ENCODE peak calls at places on chromosomes 16 and 17, in seven cellular contexts. N, V, A, J, O, L and C are unnamed samples.

GRCh38 chr17:66737524-66737923 is 97.4 kb upstream of the CACNG5 start:
- DNase-seq in N (peak; percentile 47), L (peak; percentile 46), J (peak; percentile 43), A (no peak), O (peak; percentile 83), V (no peak), C (no peak)

GRCh38 chr17:39517224-39517623 is 55.9 kb downstream of the CDK12 start:
- DNase-seq in L (no peak), V (no peak), A (no peak), N (no peak), O (peak; percentile 71), J (no peak), C (no peak)

GRCh38 chr16:64225696-64226095 is 896.2 kb downstream of the CDH11 start:
- DNase-seq in N (no peak), A (no peak), J (no peak), O (no peak), L (no peak), V (no peak), C (no peak)

GRCh38 chr16:66454751-66455150 is 27.7 kb downstream of the BEAN1 start:
- DNase-seq in L (no peak), N (no peak), V (no peak), A (no peak), O (no peak), J (no peak), C (no peak)

GRCh38 chr17:17416007-17416399 is 60.8 kb upstream of the MED9 start:
- DNase-seq in J (no peak), L (no peak), A (no peak), O (peak; percentile 81), V (no peak), N (peak; percentile 19), C (no peak)

GRCh38 chr17:39002991-39003715 is 36.0 kb upstream of the FBXO47 start:
- DNase-seq in J (peak; percentile 50), V (no peak), L (peak; percentile 72), A (peak; percentile 42), O (peak; percentile 94), N (no peak), C (peak; percentile 56)

GRCh38 chr16:66369055-66369592 is 2.6 kb downstream of the CDH5 start:
- DNase-seq in J (no peak), A (no peak), O (no peak), N (no peak), L (peak; percentile 54), V (no peak), C (no peak)

GRCh38 chr16:47504599-47504998 is 43.5 kb downstream of the PHKB start:
- DNase-seq in O (no peak), J (no peak), L (no peak), V (no peak), N (no peak), A (no peak), C (no peak)

GRCh38 chr16:83137326-83137770 is 510.6 kb downstream of the CDH13 start:
- DNase-seq in A (peak; percentile 28), O (peak; percentile 59), J (no peak), N (no peak), L (peak; percentile 41), V (peak; percentile 32), C (no peak)

GRCh38 chr17:36486204-36487194 is at the start of gene ZNHIT3:
- DNase-seq in L (peak; percentile 92), J (peak; percentile 95), A (peak; percentile 93), N (peak; percentile 96), O (peak; percentile 94), V (peak; percentile 89), C (peak; percentile 92)

GRCh38 chr16:79093554-79093967 is 507.0 kb downstream of the MAF start:
- DNase-seq in J (no peak), V (no peak), O (no peak), A (no peak), L (peak; percentile 68), N (no peak), C (peak; percentile 52)

GRCh38 chr17:4785311-4786110 is 653 bp downstream of the VMO1 start:
- DNase-seq in N (no peak), O (no peak), L (no peak), A (no peak), V (no peak), J (no peak), C (no peak)

GRCh38 chr16:23597003-23597756 is 1.1 kb upstream of the NDUFAB1 start:
- DNase-seq in L (no peak), V (no peak), N (peak; percentile 16), A (no peak), J (peak; percentile 14), O (no peak), C (peak; percentile 43)

GRCh38 chr16:58018803-58019202 is 6.8 kb upstream of the MMP15 start:
- DNase-seq in L (no peak), J (no peak), A (no peak), O (no peak), N (no peak), V (no peak), C (no peak)

GRCh38 chr16:67415872-67416793 is at the start of gene ZDHHC1:
- DNase-seq in V (no peak), J (peak; percentile 82), A (peak; percentile 76), O (peak; percentile 60), N (peak; percentile 82), L (peak; percentile 59), C (peak; percentile 47)

GRCh38 chr17:28686296-28686695 is 24.3 kb downstream of the SUPT6H start:
- DNase-seq in A (no peak), N (no peak), J (no peak), L (no peak), O (no peak), V (no peak), C (no peak)

GRCh38 chr17:28682655-28683054 is 20.6 kb downstream of the SUPT6H start:
- DNase-seq in A (no peak), L (no peak), J (no peak), V (no peak), O (no peak), N (no peak), C (peak; percentile 42)

GRCh38 chr17:28685366-28685765 is 23.4 kb downstream of the SUPT6H start:
- DNase-seq in L (no peak), V (no peak), A (no peak), N (no peak), J (no peak), O (no peak), C (no peak)

GRCh38 chr17:28688481-28688880 is 23.2 kb downstream of the PROCA1 start:
- DNase-seq in L (no peak), J (no peak), O (no peak), V (no peak), N (no peak), A (no peak), C (no peak)

GRCh38 chr17:28684963-28685362 is 23.0 kb downstream of the SUPT6H start:
- DNase-seq in V (peak; percentile 33), L (no peak), A (no peak), J (peak; percentile 47), N (no peak), O (peak; percentile 28), C (peak; percentile 48)
- TF ChIP-seq CTCF in V (no peak), L (no peak), A (no peak), J (no peak), N (no peak), O (no peak), C (peak; percentile 58)

GRCh38 chr16:12287796-12288536 is 311.4 kb downstream of the SNX29 start:
- DNase-seq in J (no peak), N (no peak), O (no peak), A (no peak), L (no peak), V (no peak), C (no peak)

GRCh38 chr16:12288537-12289174 is 312.1 kb downstream of the SNX29 start:
- DNase-seq in J (no peak), O (no peak), N (no peak), V (no peak), L (no peak), A (no peak), C (no peak)

GRCh38 chr16:12290868-12291267 is 314.3 kb downstream of the SNX29 start:
- DNase-seq in N (no peak), J (no peak), V (no peak), O (no peak), A (no peak), L (no peak), C (no peak)

GRCh38 chr16:12290165-12290564 is 313.6 kb downstream of the SNX29 start:
- DNase-seq in A (no peak), J (no peak), L (no peak), V (no peak), O (no peak), N (no peak), C (no peak)

DNA sequence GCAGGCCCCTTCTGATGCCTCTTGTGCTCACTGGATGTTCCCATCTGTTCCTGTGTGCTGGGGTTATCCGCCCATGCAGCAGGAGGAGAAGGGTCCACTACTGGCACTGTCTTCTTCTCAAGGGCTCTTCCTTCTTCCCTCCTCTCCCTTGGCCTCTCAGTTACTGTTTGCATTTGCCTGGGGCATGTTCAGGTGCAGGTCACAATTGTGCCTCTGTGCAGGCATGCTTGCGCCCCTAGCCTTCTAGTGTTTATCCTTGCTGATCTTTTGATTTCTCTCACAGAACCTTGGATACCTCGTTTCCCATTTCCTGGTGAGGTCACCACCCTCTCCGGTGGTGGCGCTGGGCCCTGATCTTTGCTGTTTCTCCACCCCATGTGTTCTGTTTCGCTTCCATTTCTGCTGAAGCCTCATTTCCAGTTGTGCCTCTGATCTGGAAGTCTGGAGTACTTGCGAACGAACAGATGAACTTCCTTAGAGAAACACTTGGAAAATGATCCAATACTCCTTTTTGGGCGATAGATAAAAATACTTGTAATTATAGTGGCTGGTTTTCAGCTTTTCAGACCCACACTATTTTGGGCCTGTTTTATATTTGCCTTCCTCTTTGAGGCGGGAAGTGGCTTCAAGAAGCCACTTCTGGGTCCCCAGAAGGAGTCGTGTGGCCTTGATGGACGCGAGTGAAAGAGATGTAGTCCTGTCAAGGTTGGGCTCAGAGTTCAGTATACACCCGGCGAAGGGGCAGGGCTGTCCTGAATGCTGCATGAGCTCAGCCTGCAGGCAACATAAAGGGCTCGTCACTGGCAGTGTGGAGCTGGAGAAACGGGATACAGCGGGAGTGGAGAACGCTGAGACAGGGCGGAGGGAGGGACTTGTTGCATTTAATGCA is 312.9 kb downstream of the SNX29 start:
- DNase-seq in N (no peak), A (peak; percentile 34), V (no peak), L (peak; percentile 48), O (peak; percentile 23), J (no peak), C (no peak)
- TF ChIP-seq CTCF in N (no peak), A (no peak), V (no peak), L (no peak), O (no peak), J (no peak), C (no peak)

DNA sequence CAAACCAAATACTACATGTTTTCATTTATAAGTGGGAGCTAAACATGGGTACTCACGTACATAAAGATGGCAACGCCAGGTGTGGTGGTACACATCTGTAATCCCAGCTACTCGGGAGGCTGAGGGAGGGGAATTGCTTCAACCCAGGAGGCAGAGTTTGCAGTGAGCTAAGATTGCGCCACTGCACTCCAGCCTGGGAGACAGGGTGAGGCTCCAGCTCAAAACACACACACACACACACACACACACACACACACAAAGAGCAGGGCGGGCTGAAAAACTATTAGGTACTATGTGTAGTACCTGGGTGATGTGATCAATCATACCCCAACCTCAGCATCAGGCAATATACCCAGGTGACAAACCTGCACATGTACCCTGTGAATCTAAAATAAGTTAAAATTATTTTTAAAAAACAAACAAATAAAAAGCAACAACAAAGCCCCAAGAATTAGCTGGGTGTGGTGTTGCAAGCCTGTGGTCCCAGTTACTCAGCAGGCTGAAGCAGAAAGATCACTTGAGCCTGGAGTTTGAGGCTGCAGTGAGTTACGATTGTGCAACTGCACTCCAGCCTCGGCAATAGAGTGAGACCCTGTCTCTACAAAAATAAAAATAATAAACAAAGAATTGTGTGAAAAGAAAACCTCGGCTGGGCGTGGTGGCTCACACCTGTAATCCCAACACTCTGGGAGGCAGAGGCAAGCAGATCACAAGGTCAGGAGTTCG is 11.9 kb upstream of the FAAP100 start:
- DNase-seq in L (no peak), O (peak; percentile 78), V (no peak), N (no peak), J (no peak), A (no peak), C (no peak)
- TF ChIP-seq CTCF in L (no peak), O (no peak), V (no peak), N (no peak), J (no peak), A (no peak), C (no peak)

GRCh38 chr17:45048795-45049563 is 2.5 kb downstream of the DCAKD start:
- DNase-seq in N (no peak), L (no peak), O (no peak), V (no peak), A (no peak), J (no peak), C (no peak)
- TF ChIP-seq CTCF in N (peak; percentile 26), L (peak; percentile 11), O (peak; percentile 53), V (peak; percentile 12), A (no peak), J (no peak), C (peak; percentile 30)